ENCODE peak calls at places on chromosomes 7 and 10, in five cellular contexts. One of them, this sample, is unnamed.

GRCh38 chr7:10908600-10908999 is 65.1 kb upstream of the PHF14 start:
- DNase-seq in neuronal stem cell: no peak
- DNase-seq in H1: peak
- DNase-seq in H9: peak
- DNase-seq in mesenchymal stem cell: no peak
- DNase-seq in this sample: no peak

GRCh38 chr7:11754933-11755332 is 77.1 kb downstream of the THSD7A start:
- DNase-seq in neuronal stem cell: no peak
- DNase-seq in H1: no peak
- DNase-seq in H9: no peak
- DNase-seq in mesenchymal stem cell: no peak
- DNase-seq in this sample: no peak

GRCh38 chr10:11177926-11178453 is 160.3 kb downstream of the CELF2 start:
- DNase-seq in neuronal stem cell: no peak
- DNase-seq in H1: no peak
- DNase-seq in H9: no peak
- DNase-seq in mesenchymal stem cell: no peak
- DNase-seq in this sample: no peak

GRCh38 chr10:79268100-79268670 is 79.1 kb upstream of the PPIF start:
- DNase-seq in neuronal stem cell: no peak
- DNase-seq in H1: no peak
- DNase-seq in H9: no peak
- DNase-seq in mesenchymal stem cell: peak
- DNase-seq in this sample: peak

GRCh38 chr10:45624724-45625123 is 47.8 kb downstream of the ZFAND4 start:
- DNase-seq in neuronal stem cell: no peak
- DNase-seq in H1: no peak
- DNase-seq in H9: no peak
- DNase-seq in mesenchymal stem cell: no peak
- DNase-seq in this sample: no peak

GRCh38 chr7:47503283-47503682 is 78.6 kb downstream of the TNS3 start:
- DNase-seq in neuronal stem cell: no peak
- DNase-seq in H1: no peak
- DNase-seq in H9: no peak
- DNase-seq in mesenchymal stem cell: peak
- DNase-seq in this sample: no peak

GRCh38 chr10:69911571-69912528 is 110.1 kb downstream of the COL13A1 start:
- DNase-seq in neuronal stem cell: no peak
- DNase-seq in H1: no peak
- DNase-seq in H9: no peak
- DNase-seq in mesenchymal stem cell: no peak
- DNase-seq in this sample: no peak

GRCh38 chr7:39838326-39838725 is 111.7 kb upstream of the CDK13 start:
- DNase-seq in neuronal stem cell: no peak
- DNase-seq in H1: no peak
- DNase-seq in H9: no peak
- DNase-seq in mesenchymal stem cell: peak
- DNase-seq in this sample: no peak

GRCh38 chr7:158016171-158017087 is 571.2 kb downstream of the PTPRN2 start:
- DNase-seq in neuronal stem cell: peak
- DNase-seq in H1: no peak
- DNase-seq in H9: no peak
- DNase-seq in mesenchymal stem cell: no peak
- DNase-seq in this sample: no peak

GRCh38 chr7:121180436-121181063 is 148.2 kb upstream of the WNT16 start:
- DNase-seq in neuronal stem cell: no peak
- DNase-seq in H1: no peak
- DNase-seq in H9: no peak
- DNase-seq in mesenchymal stem cell: no peak
- DNase-seq in this sample: no peak

GRCh38 chr7:29801929-29802328 is 4.4 kb upstream of the WIPF3 start:
- DNase-seq in neuronal stem cell: no peak
- DNase-seq in H1: no peak
- DNase-seq in H9: no peak
- DNase-seq in mesenchymal stem cell: no peak
- DNase-seq in this sample: no peak

GRCh38 chr7:55087521-55087961 is 68.7 kb downstream of the EGFR start:
- DNase-seq in neuronal stem cell: no peak
- DNase-seq in H1: no peak
- DNase-seq in H9: no peak
- DNase-seq in mesenchymal stem cell: no peak
- DNase-seq in this sample: no peak

GRCh38 chr7:158867214-158867984 is 11.0 kb downstream of the DYNC2I1 start:
- DNase-seq in neuronal stem cell: no peak
- DNase-seq in H1: no peak
- DNase-seq in H9: no peak
- DNase-seq in mesenchymal stem cell: no peak
- DNase-seq in this sample: no peak

GRCh38 chr7:95238252-95238938 is 85.9 kb downstream of the PON1 start:
- DNase-seq in neuronal stem cell: no peak
- DNase-seq in H1: no peak
- DNase-seq in H9: no peak
- DNase-seq in mesenchymal stem cell: no peak
- DNase-seq in this sample: no peak

GRCh38 chr7:29194594-29195417 is at the start of gene CHN2:
- DNase-seq in neuronal stem cell: peak
- DNase-seq in H1: no peak
- DNase-seq in H9: peak
- DNase-seq in mesenchymal stem cell: peak
- DNase-seq in this sample: peak

GRCh38 chr10:87603196-87603595 is 56.5 kb upstream of the PAPSS2 start:
- DNase-seq in neuronal stem cell: no peak
- DNase-seq in H1: no peak
- DNase-seq in H9: no peak
- DNase-seq in mesenchymal stem cell: peak
- DNase-seq in this sample: no peak

GRCh38 chr10:19412531-19412930 is 363.9 kb downstream of the MALRD1 start:
- DNase-seq in neuronal stem cell: peak
- DNase-seq in H1: no peak
- DNase-seq in H9: no peak
- DNase-seq in mesenchymal stem cell: peak
- DNase-seq in this sample: peak

GRCh38 chr7:150323682-150324365 is 479 bp upstream of the ACTR3C start:
- DNase-seq in neuronal stem cell: no peak
- DNase-seq in H1: no peak
- DNase-seq in H9: no peak
- DNase-seq in mesenchymal stem cell: no peak
- DNase-seq in this sample: no peak

GRCh38 chr7:106100863-106101262 is 11.2 kb downstream of the SYPL1 start:
- DNase-seq in neuronal stem cell: no peak
- DNase-seq in H1: no peak
- DNase-seq in H9: no peak
- DNase-seq in mesenchymal stem cell: no peak
- DNase-seq in this sample: no peak

GRCh38 chr7:105885386-105886111 is 9.2 kb upstream of the ATXN7L1 start:
- DNase-seq in neuronal stem cell: no peak
- DNase-seq in H1: no peak
- DNase-seq in H9: no peak
- DNase-seq in mesenchymal stem cell: peak
- DNase-seq in this sample: no peak

GRCh38 chr7:84914598-84914997 is 272.3 kb downstream of the SEMA3D start:
- DNase-seq in neuronal stem cell: no peak
- DNase-seq in H1: no peak
- DNase-seq in H9: no peak
- DNase-seq in mesenchymal stem cell: no peak
- DNase-seq in this sample: no peak

GRCh38 chr7:20520530-20520929 is 94.9 kb upstream of the ABCB5 start:
- DNase-seq in neuronal stem cell: no peak
- DNase-seq in H1: no peak
- DNase-seq in H9: no peak
- DNase-seq in mesenchymal stem cell: no peak
- DNase-seq in this sample: no peak

GRCh38 chr7:50792342-50793114 is 9.8 kb upstream of the GRB10 start:
- DNase-seq in neuronal stem cell: no peak
- DNase-seq in H1: no peak
- DNase-seq in H9: no peak
- DNase-seq in mesenchymal stem cell: peak
- DNase-seq in this sample: peak

GRCh38 chr10:37701781-37702493 is 155.5 kb downstream of the ZNF248 start:
- DNase-seq in neuronal stem cell: no peak
- DNase-seq in H1: no peak
- DNase-seq in H9: no peak
- DNase-seq in mesenchymal stem cell: no peak
- DNase-seq in this sample: no peak

GRCh38 chr7:74598558-74598957 is 59.0 kb upstream of the GTF2I start:
- DNase-seq in neuronal stem cell: no peak
- DNase-seq in H1: no peak
- DNase-seq in H9: no peak
- DNase-seq in mesenchymal stem cell: no peak
- DNase-seq in this sample: no peak

GRCh38 chr7:38451840-38452239 is 178.4 kb upstream of the TARP start:
- DNase-seq in neuronal stem cell: no peak
- DNase-seq in H1: no peak
- DNase-seq in H9: no peak
- DNase-seq in mesenchymal stem cell: peak
- DNase-seq in this sample: peak

GRCh38 chr7:38448842-38449241 is 175.4 kb upstream of the TARP start:
- DNase-seq in neuronal stem cell: no peak
- DNase-seq in H1: no peak
- DNase-seq in H9: no peak
- DNase-seq in mesenchymal stem cell: no peak
- DNase-seq in this sample: no peak

GRCh38 chr7:38452615-38453014 is 178.6 kb downstream of the AMPH start:
- DNase-seq in neuronal stem cell: no peak
- DNase-seq in H1: no peak
- DNase-seq in H9: no peak
- DNase-seq in mesenchymal stem cell: no peak
- DNase-seq in this sample: no peak

GRCh38 chr7:38453187-38453586 is 178.0 kb downstream of the AMPH start:
- DNase-seq in neuronal stem cell: no peak
- DNase-seq in H1: no peak
- DNase-seq in H9: no peak
- DNase-seq in mesenchymal stem cell: no peak
- DNase-seq in this sample: no peak

DNA sequence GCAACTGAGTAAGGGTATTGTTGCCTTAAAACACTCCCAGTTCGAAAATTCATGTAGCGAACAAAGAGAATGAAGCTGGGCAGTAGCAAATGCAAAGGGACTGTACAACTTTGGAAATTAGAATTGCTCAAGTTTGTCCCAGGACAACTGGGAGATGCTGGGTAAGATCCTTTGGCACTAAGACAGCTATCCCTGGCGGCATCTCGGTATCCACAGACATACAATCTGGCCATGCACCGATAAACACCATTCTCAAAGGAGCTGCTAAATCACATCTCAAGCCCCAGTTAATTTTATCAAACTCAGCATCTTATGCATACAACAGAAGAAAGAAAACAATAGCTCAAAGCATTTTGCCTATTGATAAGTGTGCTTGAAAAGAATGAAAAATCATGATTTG is 177.3 kb downstream of the AMPH start:
- DNase-seq in neuronal stem cell: no peak
- DNase-seq in H1: no peak
- DNase-seq in H9: no peak
- DNase-seq in mesenchymal stem cell: no peak
- DNase-seq in this sample: no peak
- H2BK12ac ChIP-seq in neuronal stem cell: no peak
- H2BK12ac ChIP-seq in H1: no peak
- H2BK12ac ChIP-seq in H9: no peak
- H2BK12ac ChIP-seq in mesenchymal stem cell: no peak
- H2BK12ac ChIP-seq in this sample: no peak

GRCh38 chr10:29543715-29544114 is 91.1 kb downstream of the SVIL start:
- DNase-seq in neuronal stem cell: no peak
- DNase-seq in H1: no peak
- DNase-seq in H9: no peak
- DNase-seq in mesenchymal stem cell: no peak
- DNase-seq in this sample: no peak
- H2BK12ac ChIP-seq in neuronal stem cell: no peak
- H2BK12ac ChIP-seq in H1: no peak
- H2BK12ac ChIP-seq in H9: no peak
- H2BK12ac ChIP-seq in mesenchymal stem cell: no peak
- H2BK12ac ChIP-seq in this sample: no peak

GRCh38 chr10:132906836-132907235 is 35.5 kb downstream of the CFAP46 start:
- DNase-seq in neuronal stem cell: no peak
- DNase-seq in H1: no peak
- DNase-seq in H9: no peak
- DNase-seq in mesenchymal stem cell: no peak
- DNase-seq in this sample: no peak

GRCh38 chr10:132905661-132906060 is 36.7 kb downstream of the CFAP46 start:
- DNase-seq in neuronal stem cell: no peak
- DNase-seq in H1: no peak
- DNase-seq in H9: no peak
- DNase-seq in mesenchymal stem cell: no peak
- DNase-seq in this sample: no peak

GRCh38 chr10:132904169-132904813 is 38.1 kb downstream of the CFAP46 start:
- DNase-seq in neuronal stem cell: peak
- DNase-seq in H1: no peak
- DNase-seq in H9: peak
- DNase-seq in mesenchymal stem cell: peak
- DNase-seq in this sample: peak

GRCh38 chr10:132904814-132905649 is 37.3 kb downstream of the CFAP46 start:
- DNase-seq in neuronal stem cell: no peak
- DNase-seq in H1: no peak
- DNase-seq in H9: no peak
- DNase-seq in mesenchymal stem cell: no peak
- DNase-seq in this sample: no peak

GRCh38 chr10:132906106-132906505 is 36.3 kb downstream of the CFAP46 start:
- DNase-seq in neuronal stem cell: no peak
- DNase-seq in H1: no peak
- DNase-seq in H9: no peak
- DNase-seq in mesenchymal stem cell: no peak
- DNase-seq in this sample: no peak
- H2BK12ac ChIP-seq in neuronal stem cell: no peak
- H2BK12ac ChIP-seq in H1: no peak
- H2BK12ac ChIP-seq in H9: no peak
- H2BK12ac ChIP-seq in mesenchymal stem cell: no peak
- H2BK12ac ChIP-seq in this sample: no peak

GRCh38 chr10:110254467-110254866 is 47.1 kb downstream of the MXI1 start:
- DNase-seq in neuronal stem cell: no peak
- DNase-seq in H1: no peak
- DNase-seq in H9: no peak
- DNase-seq in mesenchymal stem cell: no peak
- DNase-seq in this sample: no peak

GRCh38 chr10:110259317-110259716 is 45.4 kb downstream of the SMNDC1 start:
- DNase-seq in neuronal stem cell: no peak
- DNase-seq in H1: no peak
- DNase-seq in H9: no peak
- DNase-seq in mesenchymal stem cell: no peak
- DNase-seq in this sample: no peak

GRCh38 chr10:110263164-110263563 is 41.6 kb downstream of the SMNDC1 start:
- DNase-seq in neuronal stem cell: no peak
- DNase-seq in H1: no peak
- DNase-seq in H9: no peak
- DNase-seq in mesenchymal stem cell: no peak
- DNase-seq in this sample: no peak

GRCh38 chr10:110260746-110261477 is 43.8 kb downstream of the SMNDC1 start:
- DNase-seq in neuronal stem cell: no peak
- DNase-seq in H1: no peak
- DNase-seq in H9: no peak
- DNase-seq in mesenchymal stem cell: peak
- DNase-seq in this sample: no peak

GRCh38 chr10:110258542-110258941 is 46.2 kb downstream of the SMNDC1 start:
- DNase-seq in neuronal stem cell: no peak
- DNase-seq in H1: no peak
- DNase-seq in H9: no peak
- DNase-seq in mesenchymal stem cell: no peak
- DNase-seq in this sample: no peak
- H2BK12ac ChIP-seq in neuronal stem cell: no peak
- H2BK12ac ChIP-seq in H1: no peak
- H2BK12ac ChIP-seq in H9: no peak
- H2BK12ac ChIP-seq in mesenchymal stem cell: no peak
- H2BK12ac ChIP-seq in this sample: no peak

GRCh38 chr7:153370092-153370491 is 610.5 kb downstream of the ACTR3B start:
- DNase-seq in neuronal stem cell: no peak
- DNase-seq in H1: peak
- DNase-seq in H9: peak
- DNase-seq in mesenchymal stem cell: no peak
- DNase-seq in this sample: no peak
- H2BK12ac ChIP-seq in neuronal stem cell: no peak
- H2BK12ac ChIP-seq in H1: no peak
- H2BK12ac ChIP-seq in H9: no peak
- H2BK12ac ChIP-seq in mesenchymal stem cell: no peak
- H2BK12ac ChIP-seq in this sample: no peak